ENCODE peak calls at places on chromosome 12, in five cellular contexts. One of them, this sample, is unnamed. For H3K4me1 and H3K9me3, the result is how much of the 10 kb centered on the place peaks cover.

GRCh38 chr12:132582582-132583279 is 27.7 kb downstream of the LRCOL1 start:
- DNase-seq in cardiac muscle cell: no peak
- DNase-seq in left ventricle myocardium inferior: no peak
- DNase-seq in iPS DF 6.9: no peak
- DNase-seq in ovary: peak
- DNase-seq in this sample: no peak

GRCh38 chr12:93447555-93448265 is 6.0 kb upstream of the UBE2N start:
- DNase-seq in cardiac muscle cell: no peak
- DNase-seq in left ventricle myocardium inferior: no peak
- DNase-seq in iPS DF 6.9: no peak
- DNase-seq in ovary: no peak
- DNase-seq in this sample: no peak

GRCh38 chr12:8678661-8679111 is 16.1 kb upstream of the MFAP5 start:
- DNase-seq in cardiac muscle cell: no peak
- DNase-seq in left ventricle myocardium inferior: no peak
- DNase-seq in iPS DF 6.9: no peak
- DNase-seq in ovary: no peak
- DNase-seq in this sample: no peak

GRCh38 chr12:103751600-103751999 is 89.4 kb downstream of the NT5DC3 start:
- DNase-seq in cardiac muscle cell: peak
- DNase-seq in left ventricle myocardium inferior: no peak
- DNase-seq in iPS DF 6.9: no peak
- DNase-seq in ovary: no peak
- DNase-seq in this sample: no peak

GRCh38 chr12:117172168-117172567 is 18.1 kb downstream of the FBXO21 start:
- DNase-seq in cardiac muscle cell: no peak
- DNase-seq in left ventricle myocardium inferior: no peak
- DNase-seq in iPS DF 6.9: no peak
- DNase-seq in ovary: no peak
- DNase-seq in this sample: no peak

GRCh38 chr12:15530361-15530760 is 208.1 kb downstream of the PTPRO start:
- DNase-seq in cardiac muscle cell: no peak
- DNase-seq in left ventricle myocardium inferior: no peak
- DNase-seq in iPS DF 6.9: no peak
- DNase-seq in ovary: no peak
- DNase-seq in this sample: no peak

GRCh38 chr12:112716099-112717093 is 75.2 kb upstream of the RPH3A start:
- DNase-seq in cardiac muscle cell: peak
- DNase-seq in left ventricle myocardium inferior: no peak
- DNase-seq in iPS DF 6.9: peak
- DNase-seq in ovary: no peak
- DNase-seq in this sample: no peak

GRCh38 chr12:131892711-131893604 is 1.5 kb upstream of the ULK1 start:
- DNase-seq in cardiac muscle cell: no peak
- DNase-seq in left ventricle myocardium inferior: no peak
- DNase-seq in iPS DF 6.9: no peak
- DNase-seq in ovary: peak
- DNase-seq in this sample: no peak

GRCh38 chr12:7190268-7191055 is 976 bp downstream of the PEX5 start:
- DNase-seq in cardiac muscle cell: peak
- DNase-seq in left ventricle myocardium inferior: peak
- DNase-seq in iPS DF 6.9: no peak
- DNase-seq in ovary: no peak
- DNase-seq in this sample: peak

GRCh38 chr12:65742481-65742971 is 81.8 kb upstream of the HMGA2 start:
- DNase-seq in cardiac muscle cell: peak
- DNase-seq in left ventricle myocardium inferior: no peak
- DNase-seq in iPS DF 6.9: no peak
- DNase-seq in ovary: peak
- DNase-seq in this sample: no peak

GRCh38 chr12:21850419-21850818 is 75.9 kb upstream of the KCNJ8 start:
- DNase-seq in cardiac muscle cell: no peak
- DNase-seq in left ventricle myocardium inferior: no peak
- DNase-seq in iPS DF 6.9: no peak
- DNase-seq in ovary: no peak
- DNase-seq in this sample: no peak
- H3K4me1 ChIP-seq in cardiac muscle cell: under half
- H3K4me1 ChIP-seq in left ventricle myocardium inferior: under half
- H3K4me1 ChIP-seq in iPS DF 6.9: under half
- H3K4me1 ChIP-seq in ovary: under half
- H3K4me1 ChIP-seq in this sample: under half

GRCh38 chr12:1810931-1811280 is 9.5 kb upstream of the LRTM2 start:
- DNase-seq in cardiac muscle cell: no peak
- DNase-seq in left ventricle myocardium inferior: no peak
- DNase-seq in iPS DF 6.9: no peak
- DNase-seq in ovary: no peak
- DNase-seq in this sample: peak

GRCh38 chr12:1808798-1809480 is 11.4 kb upstream of the LRTM2 start:
- DNase-seq in cardiac muscle cell: no peak
- DNase-seq in left ventricle myocardium inferior: peak
- DNase-seq in iPS DF 6.9: no peak
- DNase-seq in ovary: no peak
- DNase-seq in this sample: peak

GRCh38 chr12:1809606-1810140 is 10.7 kb upstream of the LRTM2 start:
- DNase-seq in cardiac muscle cell: no peak
- DNase-seq in left ventricle myocardium inferior: peak
- DNase-seq in iPS DF 6.9: no peak
- DNase-seq in ovary: no peak
- DNase-seq in this sample: no peak

GRCh38 chr12:1811281-1811947 is 9.0 kb upstream of the LRTM2 start:
- DNase-seq in cardiac muscle cell: peak
- DNase-seq in left ventricle myocardium inferior: no peak
- DNase-seq in iPS DF 6.9: no peak
- DNase-seq in ovary: no peak
- DNase-seq in this sample: peak

DNA sequence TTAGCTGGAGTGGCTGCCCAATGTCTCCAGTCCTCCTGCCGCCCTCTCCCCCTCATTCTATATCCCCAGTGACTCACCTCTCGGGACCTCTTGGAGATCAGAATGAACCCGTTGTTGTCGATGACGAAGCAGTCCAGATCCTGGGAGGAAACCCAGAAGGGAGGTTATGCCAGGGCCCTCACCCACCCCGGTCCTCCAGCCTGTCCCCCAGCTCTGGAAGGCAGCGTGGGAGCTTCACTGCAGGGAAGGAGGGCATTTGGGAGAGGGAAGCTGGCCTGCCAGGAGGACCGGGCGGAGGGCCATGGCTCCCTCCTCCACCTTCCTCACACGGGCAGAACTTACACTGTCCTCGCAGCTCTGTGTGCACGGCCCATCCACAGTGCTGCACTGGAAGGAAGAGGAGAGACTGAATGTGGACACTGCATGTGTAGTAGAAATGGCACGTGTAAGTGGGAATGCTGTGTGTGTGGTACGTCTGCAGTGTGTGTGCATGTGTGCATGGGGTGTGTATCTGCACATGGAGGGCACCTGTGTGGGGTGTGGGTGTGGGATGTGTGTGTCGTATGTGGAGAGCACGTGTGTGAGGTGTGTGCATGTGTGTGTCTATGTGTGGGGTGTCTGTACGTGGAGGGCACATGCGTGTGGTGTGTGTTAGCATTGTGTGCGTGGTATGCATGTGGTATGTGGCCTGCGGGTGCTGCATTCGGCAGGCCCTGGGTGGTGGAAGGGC is 10.0 kb upstream of the LRTM2 start:
- DNase-seq in cardiac muscle cell: peak
- DNase-seq in left ventricle myocardium inferior: peak
- DNase-seq in iPS DF 6.9: no peak
- DNase-seq in ovary: no peak
- DNase-seq in this sample: no peak
- H3K27ac ChIP-seq in cardiac muscle cell: no peak
- H3K27ac ChIP-seq in left ventricle myocardium inferior: no peak
- H3K27ac ChIP-seq in iPS DF 6.9: no peak
- H3K27ac ChIP-seq in ovary: no peak
- H3K27ac ChIP-seq in this sample: peak

GRCh38 chr12:56885316-56885715 is 48.9 kb downstream of the SDR9C7 start:
- DNase-seq in cardiac muscle cell: no peak
- DNase-seq in left ventricle myocardium inferior: no peak
- DNase-seq in iPS DF 6.9: no peak
- DNase-seq in ovary: no peak
- DNase-seq in this sample: no peak
- H3K9me3 ChIP-seq in cardiac muscle cell: under half
- H3K9me3 ChIP-seq in left ventricle myocardium inferior: under half
- H3K9me3 ChIP-seq in iPS DF 6.9: under half
- H3K9me3 ChIP-seq in ovary: under half
- H3K9me3 ChIP-seq in this sample: under half

GRCh38 chr12:49892732-49893317 is 10.9 kb downstream of the FAIM2 start:
- DNase-seq in cardiac muscle cell: no peak
- DNase-seq in left ventricle myocardium inferior: no peak
- DNase-seq in iPS DF 6.9: no peak
- DNase-seq in ovary: no peak
- DNase-seq in this sample: no peak
- H3K4me1 ChIP-seq in cardiac muscle cell: under half
- H3K4me1 ChIP-seq in left ventricle myocardium inferior: under half
- H3K4me1 ChIP-seq in iPS DF 6.9: under half
- H3K4me1 ChIP-seq in ovary: under half
- H3K4me1 ChIP-seq in this sample: under half